ENCODE peak calls at places on chromosome 4, in seven cellular contexts. Y is iPS-NIHi11, A is WTC11, I is WERI-Rb-1, M is NCI-H1436, O is T-helper 2 cell, G is PC-3. T is an unnamed sample.
A peak's percentile ranks its signal among the peaks of the same experiment; 100 is the strongest.

GRCh38 chr4:118995693-118996391 is 107.2 kb downstream of the SYNPO2 start:
- DNase-seq in G (no peak), I (no peak), A (no peak), Y (no peak), O (no peak), M (no peak), T (no peak)

GRCh38 chr4:16707874-16708273 is 190.6 kb downstream of the LDB2 start:
- DNase-seq in I (no peak), O (no peak), A (no peak), M (no peak), G (no peak), Y (no peak), T (no peak)

GRCh38 chr4:40228497-40229365 is 31.9 kb downstream of the RHOH start:
- DNase-seq in Y (peak; percentile 60), I (no peak), O (no peak), M (no peak), G (peak; percentile 21), A (peak; percentile 52), T (no peak)

GRCh38 chr4:127622923-127623754 is 9.6 kb upstream of the INTU start:
- DNase-seq in A (peak; percentile 57), G (no peak), O (no peak), I (no peak), M (no peak), Y (peak; percentile 83), T (no peak)

GRCh38 chr4:21815651-21816050 is 132.9 kb downstream of the KCNIP4 start:
- DNase-seq in A (no peak), M (no peak), O (no peak), Y (no peak), I (no peak), G (no peak), T (no peak)

GRCh38 chr4:2334826-2335728 is 73.2 kb upstream of the MXD4 start:
- DNase-seq in O (no peak), M (no peak), G (no peak), Y (no peak), I (no peak), A (no peak), T (no peak)

GRCh38 chr4:18536420-18536819 is 514.9 kb upstream of the LCORL start:
- DNase-seq in A (peak; percentile 15), M (no peak), I (peak; percentile 42), Y (peak; percentile 44), O (no peak), G (no peak), T (no peak)

GRCh38 chr4:140256335-140256734 is 102.4 kb upstream of the MAML3 start:
- DNase-seq in O (no peak), G (peak; percentile 69), Y (no peak), M (no peak), A (no peak), I (no peak), T (peak; percentile 54)

T was measured in NK-92 treated with Interleukin-12 subunit alpha and Interleukin-12 subunit beta, amount 100 ng/mL, for 24 hours.